ENCODE peak calls at places on chromosomes 12 and 14, in four cellular contexts. P, S, Q and D are unnamed samples.

GRCh38 chr12:4044736-4045432 is 171.7 kb upstream of the PARP11 start:
- DNase-seq in P (no peak), S (no peak), Q (no peak), D (no peak)

GRCh38 chr12:178715-179109 is 35.2 kb downstream of the SLC6A12 start:
- DNase-seq in P (no peak), Q (no peak), S (no peak), D (no peak)

GRCh38 chr12:92041742-92042141 is 103.9 kb downstream of the BTG1 start:
- DNase-seq in P (no peak), Q (no peak), S (no peak), D (peak)

GRCh38 chr14:53849549-53849948 is 107.1 kb downstream of the BMP4 start:
- DNase-seq in S (no peak), P (no peak), Q (no peak), D (no peak)

GRCh38 chr12:67842124-67842523 is 147.1 kb upstream of the IFNG-AS1 start:
- DNase-seq in P (no peak), Q (no peak), S (no peak), D (no peak)

GRCh38 chr14:23432102-23432925 is 3.1 kb downstream of the MYH7 start:
- DNase-seq in Q (no peak), P (no peak), S (no peak), D (no peak)

GRCh38 chr14:50763386-50764007 is 67.5 kb downstream of the NIN start:
- DNase-seq in S (no peak), Q (no peak), P (no peak), D (no peak)

GRCh38 chr14:66974397-66975025 is 214.7 kb upstream of the GARIN2 start:
- DNase-seq in P (no peak), Q (no peak), S (no peak), D (peak)

GRCh38 chr14:22002860-22003284 is 329.3 kb upstream of the OR4E1 start:
- DNase-seq in Q (no peak), S (peak), P (no peak), D (no peak)

GRCh38 chr14:73738518-73739173 is 24.5 kb upstream of the PNMA1 start:
- DNase-seq in S (no peak), Q (no peak), P (no peak), D (no peak)

GRCh38 chr14:104659764-104660523 is 29.5 kb upstream of the INF2 start:
- DNase-seq in S (no peak), Q (no peak), P (no peak), D (no peak)

GRCh38 chr14:104980601-104981531 is 2.7 kb upstream of the AHNAK2 start:
- DNase-seq in S (no peak), Q (no peak), P (no peak), D (no peak)

GRCh38 chr12:121059031-121059898 is 20.2 kb upstream of the OASL start:
- DNase-seq in S (no peak), P (no peak), Q (no peak), D (no peak)

GRCh38 chr14:90235179-90235976 is 21.0 kb upstream of the PSMC1 start:
- DNase-seq in P (peak), Q (peak), S (peak), D (peak)

GRCh38 chr12:23949212-23950010 is at the start of gene SOX5:
- DNase-seq in P (peak), Q (peak), S (no peak), D (peak)

GRCh38 chr12:101108130-101108529 is 101.9 kb downstream of the SLC5A8 start:
- DNase-seq in S (peak), P (no peak), Q (peak), D (no peak)

GRCh38 chr12:64077922-64078321 is 144.2 kb downstream of the KICS2 start:
- DNase-seq in P (no peak), Q (peak), S (no peak), D (peak)

GRCh38 chr12:2649201-2650030 is 145.4 kb upstream of the FKBP4 start:
- DNase-seq in P (no peak), S (no peak), Q (no peak), D (no peak)

GRCh38 chr12:50039151-50039835 is 14.0 kb upstream of the RACGAP1 start:
- DNase-seq in S (peak), Q (peak), P (peak), D (peak)

GRCh38 chr12:81329088-81329487 is 251.2 kb downstream of the ACSS3 start:
- DNase-seq in S (no peak), Q (peak), P (peak), D (peak)

GRCh38 chr12:62604856-62605255 is 138.2 kb downstream of the MON2 start:
- DNase-seq in Q (no peak), S (no peak), P (no peak), D (peak)

GRCh38 chr12:50952510-50952909 is at the start of gene HIGD1C:
- DNase-seq in S (no peak), Q (no peak), P (no peak), D (no peak)

GRCh38 chr14:50835280-50835679 is 4.3 kb upstream of the NIN start:
- DNase-seq in S (no peak), P (no peak), Q (peak), D (no peak)

GRCh38 chr12:104519190-104519857 is 62.6 kb downstream of the CHST11 start:
- DNase-seq in Q (no peak), S (no peak), P (no peak), D (peak)

GRCh38 chr12:42002563-42002962 is 142.1 kb downstream of the GXYLT1 start:
- DNase-seq in S (no peak), P (no peak), Q (no peak), D (no peak)

GRCh38 chr14:35287481-35288013 is 4.6 kb upstream of the PSMA6 start:
- DNase-seq in S (no peak), P (no peak), Q (no peak), D (peak)

GRCh38 chr12:48936379-48936979 is 11.2 kb upstream of the FKBP11 start:
- DNase-seq in S (peak), P (peak), Q (peak), D (peak)

GRCh38 chr12:93361159-93361919 is 16.4 kb upstream of the NUDT4 start:
- DNase-seq in S (no peak), Q (no peak), P (no peak), D (no peak)

GRCh38 chr12:64009321-64010068 is 165.0 kb downstream of the SRGAP1 start:
- DNase-seq in S (no peak), Q (no peak), P (no peak), D (no peak)

GRCh38 chr14:51914310-51914709 is 53.9 kb downstream of the GNG2 start:
- DNase-seq in Q (no peak), P (no peak), S (no peak), D (no peak)

GRCh38 chr12:69739287-69740191 is 879 bp downstream of the RAB3IP start:
- DNase-seq in P (no peak), Q (peak), S (peak), D (peak)

GRCh38 chr12:130372936-130373335 is 35.2 kb downstream of the PIWIL1 start:
- DNase-seq in Q (no peak), P (no peak), S (no peak), D (no peak)

GRCh38 chr14:67722293-67722692 is 20.6 kb downstream of the RDH12 start:
- DNase-seq in P (no peak), Q (no peak), S (no peak), D (no peak)

GRCh38 chr12:124380793-124381453 is 86.0 kb downstream of the RFLNA start:
- DNase-seq in Q (no peak), P (no peak), S (no peak), D (peak)

GRCh38 chr12:124379938-124380754 is 85.3 kb downstream of the RFLNA start:
- DNase-seq in P (no peak), Q (no peak), S (no peak), D (peak)

GRCh38 chr12:124383028-124383427 is 88.1 kb downstream of the RFLNA start:
- DNase-seq in P (no peak), S (no peak), Q (no peak), D (no peak)

GRCh38 chr12:124379379-124379937 is 84.6 kb downstream of the RFLNA start:
- DNase-seq in Q (no peak), S (no peak), P (no peak), D (no peak)

GRCh38 chr12:124381454-124382207 is 86.7 kb downstream of the RFLNA start:
- DNase-seq in Q (no peak), P (no peak), S (no peak), D (peak)
- TF ChIP-seq POLR2AphosphoS5 in Q (no peak), P (no peak), S (no peak), D (peak)

GRCh38 chr14:64968167-64968566 is 4.0 kb downstream of the RAB15 start:
- DNase-seq in Q (no peak), S (no peak), P (no peak), D (no peak)

GRCh38 chr14:64970776-64971451 is 1.2 kb downstream of the RAB15 start:
- DNase-seq in Q (no peak), P (no peak), S (no peak), D (peak)

GRCh38 chr14:64970041-64970440 is 2.1 kb downstream of the RAB15 start:
- DNase-seq in S (no peak), P (no peak), Q (no peak), D (no peak)

GRCh38 chr14:64966976-64967375 is 5.2 kb downstream of the RAB15 start:
- DNase-seq in P (no peak), Q (no peak), S (no peak), D (no peak)

GRCh38 chr14:64968651-64969050 is 3.5 kb downstream of the RAB15 start:
- DNase-seq in Q (no peak), P (no peak), S (no peak), D (no peak)
- H3K4me2 ChIP-seq in Q (no peak), P (peak), S (peak), D (no peak)

DNA sequence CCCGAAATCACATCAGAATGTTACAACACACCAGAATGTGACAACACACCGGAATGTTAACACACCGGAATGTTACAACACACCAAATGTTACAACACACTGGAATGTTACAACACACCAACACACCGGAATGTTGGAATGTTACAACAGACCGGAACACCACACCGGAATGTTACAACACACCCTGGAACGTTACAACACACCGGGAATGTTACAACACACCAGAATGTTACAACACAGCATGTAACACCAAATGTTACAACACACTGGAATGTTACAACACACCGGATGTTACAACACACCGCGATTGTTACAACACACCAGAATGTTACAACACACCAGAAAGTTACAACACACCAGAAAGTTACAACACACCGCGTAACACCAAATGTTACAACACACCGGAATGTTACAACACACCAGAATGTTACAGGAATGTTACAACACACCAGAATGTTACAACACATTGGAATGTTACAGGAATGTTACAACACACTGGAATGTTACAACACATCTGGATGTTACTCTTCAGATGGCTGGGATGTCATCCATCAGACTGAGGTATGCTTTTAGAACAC is 21.1 kb downstream of the CHFR start:
- DNase-seq in S (no peak), P (no peak), Q (peak), D (no peak)
- TF ChIP-seq POLR2AphosphoS5 in S (no peak), P (no peak), Q (no peak), D (no peak)

GRCh38 chr14:81435048-81435577 is 35.0 kb upstream of the STON2 start:
- DNase-seq in P (no peak), S (no peak), Q (no peak), D (no peak)
- H3K4me2 ChIP-seq in P (peak), S (peak), Q (peak), D (no peak)

GRCh38 chr12:94762259-94762942 is 112.0 kb upstream of the TMCC3 start:
- DNase-seq in S (no peak), Q (no peak), P (no peak), D (no peak)
- TF ChIP-seq POLR2AphosphoS5 in S (no peak), Q (no peak), P (no peak), D (no peak)